ENCODE peak calls at places on chromosomes 3 and 15, in nine cellular contexts. One of them, this sample, is unnamed.

GRCh38 chr3:58452176-58452575 is 18.5 kb upstream of the PDHB start:
- DNase-seq in prostate gland: no peak
- DNase-seq in esophagus muscularis mucosa: no peak
- DNase-seq in sigmoid colon: no peak
- DNase-seq in transverse colon: no peak
- DNase-seq in suprapubic skin: no peak
- DNase-seq in vagina: no peak
- DNase-seq in stomach: no peak
- DNase-seq in K562: no peak
- DNase-seq in this sample: no peak

GRCh38 chr3:71973337-71974030 is 188.5 kb upstream of the PROK2 start:
- DNase-seq in prostate gland: no peak
- DNase-seq in esophagus muscularis mucosa: no peak
- DNase-seq in sigmoid colon: no peak
- DNase-seq in transverse colon: no peak
- DNase-seq in suprapubic skin: no peak
- DNase-seq in vagina: no peak
- DNase-seq in stomach: no peak
- DNase-seq in K562: no peak
- DNase-seq in this sample: no peak

GRCh38 chr3:189342811-189343210 is 171.0 kb downstream of the TPRG1 start:
- DNase-seq in prostate gland: no peak
- DNase-seq in esophagus muscularis mucosa: no peak
- DNase-seq in sigmoid colon: no peak
- DNase-seq in transverse colon: no peak
- DNase-seq in suprapubic skin: no peak
- DNase-seq in vagina: no peak
- DNase-seq in stomach: no peak
- DNase-seq in K562: no peak
- DNase-seq in this sample: no peak

GRCh38 chr3:151356791-151357460 is 27.6 kb upstream of the P2RY13 start:
- DNase-seq in prostate gland: no peak
- DNase-seq in esophagus muscularis mucosa: no peak
- DNase-seq in sigmoid colon: no peak
- DNase-seq in transverse colon: no peak
- DNase-seq in suprapubic skin: no peak
- DNase-seq in vagina: no peak
- DNase-seq in stomach: no peak
- DNase-seq in K562: no peak
- DNase-seq in this sample: no peak

GRCh38 chr15:23877502-23878412 is 190.7 kb upstream of the NDN start:
- DNase-seq in prostate gland: no peak
- DNase-seq in esophagus muscularis mucosa: no peak
- DNase-seq in sigmoid colon: no peak
- DNase-seq in transverse colon: peak; percentile 59
- DNase-seq in suprapubic skin: no peak
- DNase-seq in vagina: no peak
- DNase-seq in stomach: peak; percentile 52
- DNase-seq in K562: peak; percentile 50
- DNase-seq in this sample: no peak

GRCh38 chr3:133211449-133211848 is 173.3 kb downstream of the TMEM108 start:
- DNase-seq in prostate gland: no peak
- DNase-seq in esophagus muscularis mucosa: no peak
- DNase-seq in sigmoid colon: no peak
- DNase-seq in transverse colon: no peak
- DNase-seq in suprapubic skin: no peak
- DNase-seq in vagina: no peak
- DNase-seq in stomach: no peak
- DNase-seq in K562: no peak
- DNase-seq in this sample: no peak

GRCh38 chr3:177127008-177127407 is 70.3 kb downstream of the TBL1XR1 start:
- DNase-seq in prostate gland: no peak
- DNase-seq in esophagus muscularis mucosa: no peak
- DNase-seq in sigmoid colon: no peak
- DNase-seq in transverse colon: no peak
- DNase-seq in suprapubic skin: no peak
- DNase-seq in vagina: no peak
- DNase-seq in stomach: no peak
- DNase-seq in K562: no peak
- DNase-seq in this sample: no peak

GRCh38 chr15:20353966-20354883 is 187.4 kb downstream of the GOLGA6L6 start:
- DNase-seq in prostate gland: no peak
- DNase-seq in esophagus muscularis mucosa: peak; percentile 91
- DNase-seq in sigmoid colon: peak; percentile 61
- DNase-seq in transverse colon: no peak
- DNase-seq in suprapubic skin: peak; percentile 78
- DNase-seq in vagina: peak; percentile 87
- DNase-seq in stomach: peak; percentile 25
- DNase-seq in K562: no peak
- DNase-seq in this sample: no peak

GRCh38 chr15:52337961-52338535 is 42.4 kb upstream of the MYO5C start:
- DNase-seq in prostate gland: no peak
- DNase-seq in esophagus muscularis mucosa: no peak
- DNase-seq in sigmoid colon: no peak
- DNase-seq in transverse colon: no peak
- DNase-seq in suprapubic skin: no peak
- DNase-seq in vagina: no peak
- DNase-seq in stomach: no peak
- DNase-seq in K562: no peak
- DNase-seq in this sample: no peak

GRCh38 chr3:17655743-17656142 is 86.7 kb downstream of the TBC1D5 start:
- DNase-seq in prostate gland: no peak
- DNase-seq in esophagus muscularis mucosa: no peak
- DNase-seq in sigmoid colon: no peak
- DNase-seq in transverse colon: no peak
- DNase-seq in suprapubic skin: no peak
- DNase-seq in vagina: no peak
- DNase-seq in stomach: no peak
- DNase-seq in K562: no peak
- DNase-seq in this sample: no peak

GRCh38 chr3:2876362-2876761 is 233.8 kb downstream of the IL5RA start:
- DNase-seq in prostate gland: no peak
- DNase-seq in esophagus muscularis mucosa: no peak
- DNase-seq in sigmoid colon: no peak
- DNase-seq in transverse colon: no peak
- DNase-seq in suprapubic skin: no peak
- DNase-seq in vagina: no peak
- DNase-seq in stomach: no peak
- DNase-seq in K562: no peak
- DNase-seq in this sample: no peak

GRCh38 chr3:55455915-55456314 is 31.2 kb downstream of the WNT5A start:
- DNase-seq in prostate gland: no peak
- DNase-seq in esophagus muscularis mucosa: no peak
- DNase-seq in sigmoid colon: no peak
- DNase-seq in transverse colon: no peak
- DNase-seq in suprapubic skin: no peak
- DNase-seq in vagina: no peak
- DNase-seq in stomach: no peak
- DNase-seq in K562: no peak
- DNase-seq in this sample: no peak

GRCh38 chr3:185824051-185824466 is 783 bp downstream of the IGF2BP2 start:
- DNase-seq in prostate gland: no peak
- DNase-seq in esophagus muscularis mucosa: no peak
- DNase-seq in sigmoid colon: no peak
- DNase-seq in transverse colon: peak; percentile 32
- DNase-seq in suprapubic skin: no peak
- DNase-seq in vagina: no peak
- DNase-seq in stomach: peak; percentile 27
- DNase-seq in K562: no peak
- DNase-seq in this sample: no peak

GRCh38 chr3:177035678-177036077 is 161.6 kb downstream of the TBL1XR1 start:
- DNase-seq in prostate gland: no peak
- DNase-seq in esophagus muscularis mucosa: no peak
- DNase-seq in sigmoid colon: no peak
- DNase-seq in transverse colon: no peak
- DNase-seq in suprapubic skin: no peak
- DNase-seq in vagina: no peak
- DNase-seq in stomach: no peak
- DNase-seq in K562: no peak
- DNase-seq in this sample: no peak

GRCh38 chr3:42804831-42805821 is 836 bp upstream of the HIGD1A start:
- DNase-seq in prostate gland: no peak
- DNase-seq in esophagus muscularis mucosa: no peak
- DNase-seq in sigmoid colon: peak; percentile 73
- DNase-seq in transverse colon: peak; percentile 35
- DNase-seq in suprapubic skin: no peak
- DNase-seq in vagina: no peak
- DNase-seq in stomach: peak; percentile 62
- DNase-seq in K562: peak; percentile 31
- DNase-seq in this sample: no peak

GRCh38 chr15:69410290-69410874 is 3.8 kb upstream of the KIF23 start:
- DNase-seq in prostate gland: no peak
- DNase-seq in esophagus muscularis mucosa: no peak
- DNase-seq in sigmoid colon: no peak
- DNase-seq in transverse colon: no peak
- DNase-seq in suprapubic skin: no peak
- DNase-seq in vagina: no peak
- DNase-seq in stomach: no peak
- DNase-seq in K562: no peak
- DNase-seq in this sample: no peak

GRCh38 chr3:67635806-67636205 is 18.6 kb downstream of the SUCLG2 start:
- DNase-seq in prostate gland: no peak
- DNase-seq in esophagus muscularis mucosa: no peak
- DNase-seq in sigmoid colon: no peak
- DNase-seq in transverse colon: no peak
- DNase-seq in suprapubic skin: no peak
- DNase-seq in vagina: no peak
- DNase-seq in stomach: no peak
- DNase-seq in K562: no peak
- DNase-seq in this sample: no peak

GRCh38 chr3:73473578-73474448 is 150.9 kb downstream of the PDZRN3 start:
- DNase-seq in prostate gland: no peak
- DNase-seq in esophagus muscularis mucosa: no peak
- DNase-seq in sigmoid colon: no peak
- DNase-seq in transverse colon: no peak
- DNase-seq in suprapubic skin: no peak
- DNase-seq in vagina: peak; percentile 44
- DNase-seq in stomach: no peak
- DNase-seq in K562: no peak
- DNase-seq in this sample: no peak

GRCh38 chr3:135432402-135432801 is 533.1 kb upstream of the PPP2R3A start:
- DNase-seq in prostate gland: no peak
- DNase-seq in esophagus muscularis mucosa: no peak
- DNase-seq in sigmoid colon: no peak
- DNase-seq in transverse colon: no peak
- DNase-seq in suprapubic skin: no peak
- DNase-seq in vagina: no peak
- DNase-seq in stomach: no peak
- DNase-seq in K562: no peak
- DNase-seq in this sample: no peak
- H3K4me3 ChIP-seq in prostate gland: no peak overlapping the region
- H3K4me3 ChIP-seq in esophagus muscularis mucosa: no peak overlapping the region
- H3K4me3 ChIP-seq in sigmoid colon: no peak overlapping the region
- H3K4me3 ChIP-seq in transverse colon: no peak overlapping the region
- H3K4me3 ChIP-seq in suprapubic skin: no peak overlapping the region
- H3K4me3 ChIP-seq in vagina: no peak overlapping the region
- H3K4me3 ChIP-seq in stomach: no peak overlapping the region
- H3K4me3 ChIP-seq in K562: no peak overlapping the region
- H3K4me3 ChIP-seq in this sample: no peak overlapping the region

DNA sequence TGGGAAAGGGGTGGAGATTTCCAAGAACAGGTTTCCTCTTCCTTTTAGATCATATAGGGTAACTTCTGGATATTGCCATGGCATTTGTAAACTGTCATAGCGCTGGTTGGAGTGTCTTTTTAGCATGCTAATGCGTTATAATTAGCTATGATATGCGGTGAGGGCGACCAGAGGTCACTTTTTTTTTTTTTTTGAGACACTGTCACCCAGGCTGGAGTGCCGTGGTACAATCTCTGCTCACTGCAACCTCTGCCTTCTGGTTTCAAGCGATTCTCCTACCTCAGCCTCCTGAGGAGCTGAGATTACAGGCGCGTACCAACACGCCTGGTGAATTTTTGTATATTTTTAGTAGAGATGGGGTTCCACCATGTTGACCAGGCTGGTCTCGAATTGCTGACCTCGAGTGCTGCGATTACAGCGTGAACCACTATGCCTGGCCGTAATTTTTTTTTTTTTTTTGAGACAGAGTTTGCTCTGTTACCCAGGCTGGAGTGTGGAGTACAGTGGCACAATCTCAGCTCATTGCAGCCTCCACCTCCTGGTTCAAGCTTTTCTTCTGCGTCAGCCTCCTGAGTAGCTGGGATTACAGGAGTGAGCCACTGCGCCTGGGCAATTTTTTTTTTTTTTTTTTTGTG is 33.9 kb downstream of the KLHDC8B start:
- DNase-seq in prostate gland: no peak
- DNase-seq in esophagus muscularis mucosa: no peak
- DNase-seq in sigmoid colon: no peak
- DNase-seq in transverse colon: no peak
- DNase-seq in suprapubic skin: no peak
- DNase-seq in vagina: no peak
- DNase-seq in stomach: no peak
- DNase-seq in K562: no peak
- DNase-seq in this sample: no peak
- TF ChIP-seq POLR2A in prostate gland: no peak
- TF ChIP-seq POLR2A in esophagus muscularis mucosa: no peak
- TF ChIP-seq POLR2A in sigmoid colon: no peak
- TF ChIP-seq POLR2A in transverse colon: no peak
- TF ChIP-seq POLR2A in suprapubic skin: no peak
- TF ChIP-seq POLR2A in vagina: no peak
- TF ChIP-seq POLR2A in stomach: no peak
- TF ChIP-seq POLR2A in K562: no peak
- TF ChIP-seq POLR2A in this sample: no peak

GRCh38 chr15:56365075-56365711 is at the start of gene TEX9:
- DNase-seq in prostate gland: peak; percentile 82
- DNase-seq in esophagus muscularis mucosa: no peak
- DNase-seq in sigmoid colon: peak; percentile 91
- DNase-seq in transverse colon: peak; percentile 91
- DNase-seq in suprapubic skin: peak; percentile 87
- DNase-seq in vagina: no peak
- DNase-seq in stomach: peak; percentile 88
- DNase-seq in K562: peak; percentile 88
- DNase-seq in this sample: peak; percentile 82
- TF ChIP-seq POLR2AphosphoS5 in prostate gland: peak; percentile 54
- TF ChIP-seq POLR2AphosphoS5 in esophagus muscularis mucosa: peak; percentile 37
- TF ChIP-seq POLR2AphosphoS5 in sigmoid colon: no peak
- TF ChIP-seq POLR2AphosphoS5 in transverse colon: peak; percentile 72
- TF ChIP-seq POLR2AphosphoS5 in suprapubic skin: no peak
- TF ChIP-seq POLR2AphosphoS5 in vagina: no peak
- TF ChIP-seq POLR2AphosphoS5 in stomach: peak; percentile 48
- TF ChIP-seq POLR2AphosphoS5 in K562: no peak
- TF ChIP-seq POLR2AphosphoS5 in this sample: peak; percentile 54

DNA sequence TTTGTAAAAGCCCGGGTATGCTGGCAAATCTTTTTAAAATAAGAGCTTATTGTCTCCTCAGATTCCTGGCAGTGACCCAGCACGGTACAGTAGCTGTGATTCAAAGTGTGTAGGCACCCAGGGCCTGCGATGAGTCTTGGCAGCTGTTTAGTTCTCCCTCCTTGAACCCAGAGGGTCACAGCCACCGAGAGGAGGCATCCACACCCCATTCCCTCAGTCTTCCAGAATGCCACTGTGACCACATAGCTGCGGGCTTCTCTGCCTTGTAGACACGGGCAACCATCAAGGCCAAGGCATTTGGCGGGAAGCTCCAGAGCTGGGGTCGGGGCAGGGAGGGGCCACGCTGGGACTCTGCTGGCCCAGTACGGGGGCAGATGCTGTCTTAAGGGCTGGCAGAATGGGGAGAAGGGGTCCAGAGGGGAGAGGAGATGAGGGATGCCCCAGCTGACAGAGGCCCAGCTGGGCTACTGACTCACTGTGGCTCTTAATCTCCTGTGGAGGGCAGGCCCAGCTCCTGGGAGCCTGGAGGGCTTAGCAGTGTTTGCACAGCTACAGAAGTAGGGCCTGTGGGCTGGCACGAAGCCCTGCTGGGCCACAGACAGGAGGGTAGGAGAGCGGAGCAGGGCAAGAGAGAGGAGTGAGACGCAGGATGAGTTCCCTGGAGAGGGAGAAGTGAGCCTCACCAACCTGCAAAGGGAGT is 68.8 kb upstream of the DLG1 start:
- DNase-seq in prostate gland: peak; percentile 49
- DNase-seq in esophagus muscularis mucosa: no peak
- DNase-seq in sigmoid colon: peak; percentile 67
- DNase-seq in transverse colon: no peak
- DNase-seq in suprapubic skin: peak; percentile 53
- DNase-seq in vagina: no peak
- DNase-seq in stomach: peak; percentile 74
- DNase-seq in K562: no peak
- DNase-seq in this sample: no peak
- H3K4me3 ChIP-seq in prostate gland: no peak overlapping the region
- H3K4me3 ChIP-seq in esophagus muscularis mucosa: no peak overlapping the region
- H3K4me3 ChIP-seq in sigmoid colon: no peak overlapping the region
- H3K4me3 ChIP-seq in transverse colon: no peak overlapping the region
- H3K4me3 ChIP-seq in suprapubic skin: no peak overlapping the region
- H3K4me3 ChIP-seq in vagina: no peak overlapping the region
- H3K4me3 ChIP-seq in stomach: no peak overlapping the region
- H3K4me3 ChIP-seq in K562: no peak overlapping the region
- H3K4me3 ChIP-seq in this sample: no peak overlapping the region

This sample was measured in breast epithelium.